ENCODE peak calls at places on chromosomes 6 and 20, in nine cellular contexts. N, B, Z, F, O, X, P, M and D are unnamed samples.

GRCh38 chr6:108622601-108623335 is 62.1 kb downstream of the FOXO3 start:
- DNase-seq in F (peak), M (no peak), Z (peak), B (peak), O (peak), X (peak), N (no peak), P (no peak), D (peak)

GRCh38 chr20:23061713-23062561 is 12.5 kb upstream of the THBD start:
- DNase-seq in P (no peak), X (peak), B (peak), M (peak), F (peak), Z (peak), N (no peak), O (peak), D (peak)

GRCh38 chr20:443223-443793 is 19.0 kb downstream of the TBC1D20 start:
- DNase-seq in N (no peak), F (no peak), P (no peak), B (no peak), Z (no peak), O (no peak), M (no peak), X (no peak), D (no peak)

GRCh38 chr6:131519670-131520436 is 53.2 kb upstream of the ARG1 start:
- DNase-seq in F (peak), M (no peak), X (peak), B (peak), O (peak), N (no peak), P (no peak), Z (peak), D (peak)

GRCh38 chr6:120122401-120122800 is 772.8 kb upstream of the MAN1A1 start:
- DNase-seq in P (no peak), M (no peak), F (no peak), O (no peak), X (no peak), Z (no peak), N (no peak), B (no peak), D (no peak)

GRCh38 chr6:157236040-157236725 is 87.1 kb downstream of the TMEM242 start:
- DNase-seq in F (no peak), X (no peak), O (no peak), M (no peak), Z (no peak), N (no peak), B (no peak), P (no peak), D (no peak)

GRCh38 chr6:82971877-82972460 is 93.7 kb downstream of the UBE3D start:
- DNase-seq in N (no peak), F (peak), Z (no peak), O (no peak), P (no peak), M (no peak), B (no peak), X (no peak), D (no peak)

GRCh38 chr6:106692112-106692822 is 62.9 kb downstream of the QRSL1 start:
- DNase-seq in B (peak), F (peak), N (no peak), M (peak), P (no peak), O (peak), X (no peak), Z (peak), D (peak)

GRCh38 chr6:170248111-170248805 is 42.6 kb downstream of the DLL1 start:
- DNase-seq in B (no peak), Z (no peak), X (no peak), M (no peak), N (no peak), F (no peak), P (no peak), O (no peak), D (no peak)

GRCh38 chr20:51125774-51126173 is 102.9 kb upstream of the KCNG1 start:
- DNase-seq in O (no peak), X (no peak), B (no peak), P (no peak), M (no peak), Z (no peak), F (no peak), N (no peak), D (peak)

GRCh38 chr20:8932192-8933150 is 136.4 kb upstream of the PLCB4 start:
- DNase-seq in Z (peak), F (peak), O (peak), M (no peak), P (no peak), X (peak), N (no peak), B (no peak), D (no peak)

GRCh38 chr6:150539568-150539967 is 60.1 kb upstream of the PLEKHG1 start:
- DNase-seq in N (no peak), X (no peak), F (no peak), B (no peak), O (no peak), P (no peak), M (no peak), Z (peak), D (no peak)

GRCh38 chr20:9474835-9475413 is 39.5 kb upstream of the LAMP5 start:
- DNase-seq in Z (peak), X (no peak), B (no peak), N (no peak), F (peak), M (no peak), P (no peak), O (no peak), D (no peak)

GRCh38 chr6:104322849-104323248 is 536.9 kb downstream of the HACE1 start:
- DNase-seq in Z (no peak), F (no peak), X (no peak), O (no peak), N (no peak), B (no peak), P (no peak), M (no peak), D (no peak)

GRCh38 chr6:133977983-133978895 is 25.2 kb downstream of the TBPL1 start:
- DNase-seq in F (peak), P (no peak), O (peak), X (no peak), B (peak), Z (peak), M (peak), N (no peak), D (peak)

GRCh38 chr20:50523552-50524167 is 13.5 kb downstream of the PTPN1 start:
- DNase-seq in N (no peak), F (no peak), B (no peak), O (no peak), Z (no peak), M (no peak), X (no peak), P (no peak), D (no peak)

GRCh38 chr6:69866351-69867074 is at the start of gene COL19A1:
- DNase-seq in N (no peak), O (no peak), X (no peak), Z (no peak), P (no peak), F (no peak), B (no peak), M (peak), D (peak)

GRCh38 chr6:75492769-75493168 is 831 bp downstream of the FILIP1 start:
- DNase-seq in O (no peak), X (no peak), M (peak), B (no peak), F (no peak), P (no peak), N (no peak), Z (no peak), D (no peak)

GRCh38 chr20:17856024-17856564 is 112.5 kb downstream of the SNX5 start:
- DNase-seq in N (no peak), M (no peak), Z (no peak), F (no peak), O (peak), X (no peak), B (no peak), P (no peak), D (no peak)

GRCh38 chr20:36432096-36432495 is 109.2 kb upstream of the MYL9 start:
- DNase-seq in X (no peak), N (no peak), F (no peak), Z (no peak), O (no peak), M (no peak), P (no peak), B (no peak), D (no peak)

GRCh38 chr6:117381749-117382148 is 44.0 kb downstream of the ROS1 start:
- DNase-seq in Z (no peak), P (no peak), F (no peak), O (no peak), N (no peak), B (no peak), M (no peak), X (no peak), D (no peak)

GRCh38 chr20:61949363-61949713 is 116.3 kb downstream of the TAF4 start:
- DNase-seq in M (peak), B (no peak), Z (no peak), F (no peak), O (no peak), P (no peak), X (no peak), N (no peak), D (no peak)

GRCh38 chr6:43790031-43790430 is 20.0 kb downstream of the VEGFA start:
- DNase-seq in F (peak), N (no peak), B (no peak), Z (no peak), P (no peak), X (no peak), M (no peak), O (no peak), D (peak)